ENCODE peak calls at places on chromosomes 5 and 9, in five cellular contexts. Q is left ventricle myocardium inferior, U is cardiac muscle cell, A is ovary, K is tibial artery. P is an unnamed sample. For H3K9me3 and H3K4me1, the result is how much of the 10 kb centered on the place peaks cover.

GRCh38 chr5:38060354-38060753 is 198.0 kb upstream of the EGFLAM start:
- DNase-seq in Q (no peak), U (no peak), A (peak), K (no peak), P (no peak)

GRCh38 chr5:60346391-60346790 is 353.6 kb downstream of the DEPDC1B start:
- DNase-seq in Q (no peak), U (no peak), A (no peak), K (no peak), P (no peak)

GRCh38 chr5:78699565-78700143 is 51.1 kb upstream of the LHFPL2 start:
- DNase-seq in Q (no peak), U (no peak), A (no peak), K (no peak), P (no peak)

GRCh38 chr9:94084314-94084713 is at the start of gene PTPDC1:
- DNase-seq in Q (no peak), U (no peak), A (no peak), K (no peak), P (peak)

GRCh38 chr9:20384642-20385041 is 237.7 kb downstream of the MLLT3 start:
- DNase-seq in Q (no peak), U (no peak), A (no peak), K (no peak), P (no peak)

GRCh38 chr5:138371454-138371853 is 19.0 kb downstream of the KDM3B start:
- DNase-seq in Q (no peak), U (no peak), A (no peak), K (no peak), P (no peak)

GRCh38 chr5:122153774-122154173 is 24.4 kb downstream of the ZNF474 start:
- DNase-seq in Q (no peak), U (no peak), A (no peak), K (no peak), P (no peak)

GRCh38 chr5:154179846-154180710 is 10.5 kb upstream of the GALNT10 start:
- DNase-seq in Q (no peak), U (peak), A (no peak), K (no peak), P (no peak)

GRCh38 chr9:91677822-91678221 is 254.2 kb upstream of the NFIL3 start:
- DNase-seq in Q (no peak), U (no peak), A (no peak), K (no peak), P (no peak)

GRCh38 chr5:148179234-148179824 is 11.0 kb downstream of the SPINK14 start:
- DNase-seq in Q (no peak), U (peak), A (no peak), K (no peak), P (peak)

GRCh38 chr5:34487956-34488355 is 168.2 kb upstream of the RAI14 start:
- DNase-seq in Q (no peak), U (no peak), A (no peak), K (no peak), P (no peak)

GRCh38 chr5:127957183-127957582 is 126.4 kb upstream of the SLC12A2 start:
- DNase-seq in Q (peak), U (no peak), A (no peak), K (no peak), P (peak)

GRCh38 chr5:119370521-119370920 is 14.7 kb downstream of the TNFAIP8 start:
- DNase-seq in Q (no peak), U (no peak), A (no peak), K (no peak), P (no peak)

GRCh38 chr9:125541840-125542243 is 165.2 kb downstream of the MAPKAP1 start:
- DNase-seq in Q (no peak), U (no peak), A (no peak), K (no peak), P (peak)

GRCh38 chr5:93874080-93874479 is 132.7 kb upstream of the POU5F2 start:
- DNase-seq in Q (no peak), U (no peak), A (no peak), K (no peak), P (no peak)

GRCh38 chr9:136599074-136599531 is 53.3 kb upstream of the NOTCH1 start:
- DNase-seq in Q (no peak), U (no peak), A (no peak), K (no peak), P (no peak)

GRCh38 chr5:178153530-178154340 is at the start of gene NHP2:
- DNase-seq in Q (peak), U (peak), A (peak), K (peak), P (peak)

GRCh38 chr5:141258464-141258863 is 13.3 kb downstream of the PCDHB15 start:
- DNase-seq in Q (no peak), U (no peak), A (no peak), K (no peak), P (no peak)
- H3K9me3 ChIP-seq in Q (half or more), U (under half), A (under half), K (half or more), P (half or more)

DNA sequence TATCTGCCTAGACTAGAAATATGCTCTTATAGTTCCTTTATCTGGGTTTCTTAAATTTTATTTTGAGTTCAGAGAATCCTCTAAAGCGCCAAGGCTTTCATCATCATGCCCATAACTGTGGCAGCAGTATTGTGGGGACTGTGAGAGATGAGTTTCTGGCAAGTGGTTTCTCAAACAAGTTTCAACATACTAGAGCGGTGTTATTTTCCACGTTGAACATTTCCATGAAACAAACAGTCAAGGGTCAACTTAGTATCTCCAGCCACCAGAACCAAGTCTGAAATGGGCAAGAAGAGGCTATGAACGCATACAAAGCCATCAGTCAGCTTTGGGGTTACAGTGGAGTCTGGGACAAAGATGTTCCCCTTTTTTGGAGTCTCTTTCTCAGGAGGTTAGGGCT is 40.3 kb downstream of the SERINC5 start:
- DNase-seq in Q (no peak), U (no peak), A (no peak), K (no peak), P (no peak)
- H3K4me1 ChIP-seq in Q (half or more), U (half or more), A (under half), K (under half), P (half or more)

GRCh38 chr9:113930384-113930783 is 54.3 kb downstream of the ZNF618 start:
- DNase-seq in Q (no peak), U (no peak), A (no peak), K (peak), P (no peak)

GRCh38 chr9:113928269-113928668 is 52.2 kb downstream of the ZNF618 start:
- DNase-seq in Q (no peak), U (no peak), A (no peak), K (no peak), P (no peak)

GRCh38 chr9:113929634-113930092 is 53.6 kb downstream of the ZNF618 start:
- DNase-seq in Q (no peak), U (no peak), A (no peak), K (peak), P (no peak)

GRCh38 chr9:113926211-113926610 is 50.1 kb downstream of the ZNF618 start:
- DNase-seq in Q (no peak), U (no peak), A (no peak), K (no peak), P (no peak)

GRCh38 chr9:113927277-113927676 is 51.2 kb downstream of the ZNF618 start:
- DNase-seq in Q (no peak), U (no peak), A (no peak), K (no peak), P (no peak)
- H3K9me3 ChIP-seq in Q (half or more), U (under half), A (under half), K (under half), P (under half)

GRCh38 chr5:175712313-175712680 is 54.4 kb downstream of the HRH2 start:
- DNase-seq in Q (no peak), U (no peak), A (no peak), K (no peak), P (no peak)
- H3K4me1 ChIP-seq in Q (under half), U (under half), A (under half), K (under half), P (under half)

GRCh38 chr5:114940709-114941108 is 229.0 kb downstream of the TRIM36 start:
- DNase-seq in Q (no peak), U (no peak), A (no peak), K (no peak), P (no peak)
- H3K9me3 ChIP-seq in Q (under half), U (under half), A (under half), K (under half), P (under half)

GRCh38 chr5:15472116-15472515 is 27.9 kb upstream of the FBXL7 start:
- DNase-seq in Q (no peak), U (no peak), A (no peak), K (no peak), P (no peak)
- H3K4me1 ChIP-seq in Q (under half), U (under half), A (under half), K (under half), P (under half)

P was measured in heart right ventricle.